ENCODE peak calls at places on chromosomes 3 and 15, in five cellular contexts. U is GM13976; E is anterior cingulate cortex; M is AG08395; L is stimulated activated CD8-positive, alpha-beta memory T cell treated with anti-CD3 and anti-CD28 coated beads, Interleukin-7, amount 100 ng/mL, for 1 hour. K is an unnamed sample.

GRCh38 chr15:65833501-65834220 is 35.6 kb upstream of the RAB11A start:
- DNase-seq in U (no peak), E (no peak), M (no peak), L (no peak), K (no peak)

GRCh38 chr3:142586803-142587406 is 8.4 kb upstream of the ATR start:
- DNase-seq in U (no peak), E (no peak), M (peak; percentile 80), L (no peak), K (no peak)

GRCh38 chr3:146454796-146455195 is 14.6 kb downstream of the PLSCR2 start:
- DNase-seq in U (no peak), E (no peak), M (no peak), L (no peak), K (no peak)

GRCh38 chr3:105957722-105958121 is 88.9 kb upstream of the CBLB start:
- DNase-seq in U (no peak), E (no peak), M (peak; percentile 68), L (no peak), K (no peak)

GRCh38 chr15:52066842-52067544 is 45.6 kb downstream of the BCL2L10 start:
- DNase-seq in U (no peak), E (no peak), M (no peak), L (no peak), K (no peak)

GRCh38 chr3:43995929-43996378 is 245.7 kb upstream of the TOPAZ1 start:
- DNase-seq in U (peak; percentile 43), E (no peak), M (no peak), L (no peak), K (no peak)

GRCh38 chr3:184815046-184815930 is 3.3 kb downstream of the VPS8 start:
- DNase-seq in U (no peak), E (no peak), M (peak; percentile 24), L (no peak), K (no peak)

GRCh38 chr15:98322551-98322950 is 325.8 kb upstream of the IGF1R start:
- DNase-seq in U (no peak), E (no peak), M (no peak), L (no peak), K (no peak)

GRCh38 chr15:69160976-69161877 is 792 bp downstream of the GLCE start:
- DNase-seq in U (peak; percentile 50), E (peak; percentile 53), M (peak; percentile 26), L (no peak), K (no peak)